ENCODE peak calls at places on chromosomes 7 and 10, in four cellular contexts. Z is IMR-90, X is astrocyte, G is fibroblast of lung. U is an unnamed sample.

GRCh38 chr10:89888647-89889046 is 187.3 kb downstream of the KIF20B start:
- DNase-seq in Z (no peak), X (no peak), G (no peak), U (peak; percentile 25)

GRCh38 chr7:91034459-91035368 is 229.5 kb upstream of the FZD1 start:
- DNase-seq in X (no peak), G (peak; percentile 77), Z (peak; percentile 63), U (peak; percentile 83)

GRCh38 chr10:102729090-102730026 is 14.4 kb upstream of the WBP1L start:
- DNase-seq in X (peak; percentile 42), G (peak; percentile 73), Z (peak; percentile 73), U (peak; percentile 83)

GRCh38 chr10:13376297-13376696 is 28.2 kb upstream of the SEPHS1 start:
- DNase-seq in X (no peak), G (no peak), Z (no peak), U (no peak)

GRCh38 chr10:116521424-116522305 is 24.1 kb upstream of the PNLIP start:
- DNase-seq in X (peak; percentile 14), Z (peak; percentile 52), G (peak; percentile 57), U (peak; percentile 57)

GRCh38 chr7:2048531-2048930 is 184.2 kb downstream of the MAD1L1 start:
- DNase-seq in Z (no peak), X (no peak), G (no peak), U (no peak)

GRCh38 chr7:151895008-151895661 is 18.2 kb upstream of the PRKAG2 start:
- DNase-seq in G (no peak), Z (no peak), X (no peak), U (no peak)

GRCh38 chr7:83072576-83073517 is 89.8 kb downstream of the PCLO start:
- DNase-seq in Z (no peak), G (peak; percentile 5), X (no peak), U (no peak)

GRCh38 chr10:11110499-11110898 is 92.8 kb downstream of the CELF2 start:
- DNase-seq in Z (no peak), G (no peak), X (no peak), U (no peak)

GRCh38 chr7:5532520-5533335 is 109.1 kb upstream of the TNRC18 start:
- DNase-seq in X (no peak), G (no peak), Z (no peak), U (peak; percentile 39)

GRCh38 chr10:123847686-123848432 is 43.7 kb downstream of the CPXM2 start:
- DNase-seq in X (no peak), G (no peak), Z (no peak), U (no peak)

GRCh38 chr7:18064242-18064838 is 36.7 kb upstream of the PRPS1L1 start:
- DNase-seq in X (no peak), G (no peak), Z (no peak), U (peak; percentile 34)

GRCh38 chr7:140674356-140674800 is 1.6 kb downstream of the ADCK2 start:
- DNase-seq in Z (no peak), X (no peak), G (no peak), U (peak; percentile 42)

GRCh38 chr10:3104251-3104918 is 37.0 kb downstream of the PFKP start:
- DNase-seq in G (no peak), X (no peak), Z (no peak), U (no peak)

GRCh38 chr10:132644544-132645530 is 107.2 kb downstream of the INPP5A start:
- DNase-seq in X (no peak), Z (no peak), G (no peak), U (peak; percentile 11)

GRCh38 chr7:25823571-25823970 is 328.4 kb upstream of the NFE2L3 start:
- DNase-seq in Z (no peak), G (no peak), X (no peak), U (no peak)

DNA sequence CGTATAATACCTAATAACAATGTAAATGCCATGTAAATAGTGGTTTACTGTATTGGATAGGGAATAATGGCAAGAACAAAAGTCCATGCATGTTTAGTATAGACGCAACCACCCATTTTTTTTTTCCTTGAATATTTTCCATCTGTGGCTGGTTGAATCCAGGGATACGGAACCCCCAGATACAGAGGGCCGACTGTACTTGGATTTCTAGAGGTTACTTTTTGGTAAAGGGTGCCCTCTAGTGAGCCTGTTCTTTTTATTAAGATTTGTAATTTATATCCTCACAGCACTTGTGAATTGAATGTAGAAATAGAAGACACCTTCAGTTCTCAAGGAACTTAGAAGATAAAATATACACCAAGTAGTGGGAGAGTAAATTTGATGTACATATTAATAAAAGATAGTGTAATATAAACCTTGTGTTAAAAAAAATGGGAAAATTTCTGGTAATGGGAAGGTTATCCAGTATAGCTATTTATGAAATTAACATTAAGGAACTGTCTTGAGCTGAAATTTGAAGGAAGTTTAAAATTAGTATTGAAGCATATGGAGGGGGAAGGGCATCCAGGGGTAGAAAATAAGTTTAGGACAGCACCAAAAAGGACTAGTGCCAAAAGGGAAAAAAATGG is 32.0 kb downstream of the EXOC6 start:
- DNase-seq in X (peak; percentile 34), Z (peak; percentile 63), G (peak; percentile 76), U (no peak)
- TF ChIP-seq CTCF in X (peak; percentile 39), Z (peak; percentile 73), G (peak; percentile 56), U (peak; percentile 58)

DNA sequence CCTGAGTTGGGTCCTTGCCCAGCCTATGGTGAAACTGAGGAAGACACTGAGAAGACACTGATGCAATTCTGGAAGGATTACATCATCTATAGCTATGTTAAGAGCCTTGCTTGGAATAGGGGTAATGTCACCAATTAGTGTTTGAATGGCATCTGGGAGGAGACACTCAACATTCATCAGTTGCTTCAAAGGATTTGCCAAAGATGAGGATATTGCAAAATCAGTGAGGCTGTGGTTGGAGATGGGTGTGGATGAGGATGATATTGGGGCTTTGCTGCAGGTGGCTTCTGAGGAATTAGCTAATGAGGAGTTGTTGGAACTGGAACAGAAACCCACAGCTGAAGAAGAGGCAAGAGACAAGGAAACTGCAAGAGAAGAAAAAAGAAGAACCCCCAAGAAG is 146.7 kb upstream of the SP4 start:
- DNase-seq in X (no peak), Z (no peak), G (no peak), U (no peak)
- H3K4me1 ChIP-seq in X (no peaks in the 10 kb centered on the region), Z (no peaks in the 10 kb centered on the region), G (no peaks in the 10 kb centered on the region), U (no peaks in the 10 kb centered on the region)

GRCh38 chr7:100212631-100213286 is 7.0 kb upstream of the PVRIG start:
- DNase-seq in Z (no peak), X (no peak), G (no peak), U (no peak)

GRCh38 chr7:100210803-100211202 is 8.9 kb upstream of the PVRIG start:
- DNase-seq in X (no peak), Z (no peak), G (no peak), U (no peak)

GRCh38 chr7:100211342-100211780 is 8.4 kb upstream of the PVRIG start:
- DNase-seq in Z (no peak), X (no peak), G (no peak), U (no peak)

GRCh38 chr7:100208911-100209408 is 10.8 kb upstream of the PVRIG start:
- DNase-seq in G (no peak), X (no peak), Z (no peak), U (no peak)

DNA sequence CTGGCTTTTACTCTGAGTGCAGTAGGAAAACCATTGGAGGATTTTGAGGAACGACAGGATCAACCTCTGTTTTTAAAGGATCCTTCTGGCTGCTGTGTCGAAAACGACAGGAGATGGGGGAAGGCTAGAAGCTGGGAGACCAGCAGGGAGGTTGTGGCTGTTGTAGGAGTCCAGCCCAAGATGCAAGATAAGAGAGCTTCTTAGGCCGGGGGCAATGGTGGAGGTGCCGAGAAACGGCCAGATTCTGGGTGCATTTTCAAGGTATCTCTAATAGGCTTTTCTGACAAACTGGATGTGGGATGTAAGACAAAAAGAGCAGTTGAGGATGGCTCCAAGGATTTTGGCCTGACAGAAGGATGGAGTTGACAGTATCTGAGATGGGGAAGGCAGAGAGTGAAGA is 10.3 kb upstream of the PVRIG start:
- DNase-seq in G (no peak), Z (no peak), X (no peak), U (no peak)
- H3K4me3 ChIP-seq in G (no peak overlapping the region), Z (no peak overlapping the region), X (no peak overlapping the region), U (no peak overlapping the region)

DNA sequence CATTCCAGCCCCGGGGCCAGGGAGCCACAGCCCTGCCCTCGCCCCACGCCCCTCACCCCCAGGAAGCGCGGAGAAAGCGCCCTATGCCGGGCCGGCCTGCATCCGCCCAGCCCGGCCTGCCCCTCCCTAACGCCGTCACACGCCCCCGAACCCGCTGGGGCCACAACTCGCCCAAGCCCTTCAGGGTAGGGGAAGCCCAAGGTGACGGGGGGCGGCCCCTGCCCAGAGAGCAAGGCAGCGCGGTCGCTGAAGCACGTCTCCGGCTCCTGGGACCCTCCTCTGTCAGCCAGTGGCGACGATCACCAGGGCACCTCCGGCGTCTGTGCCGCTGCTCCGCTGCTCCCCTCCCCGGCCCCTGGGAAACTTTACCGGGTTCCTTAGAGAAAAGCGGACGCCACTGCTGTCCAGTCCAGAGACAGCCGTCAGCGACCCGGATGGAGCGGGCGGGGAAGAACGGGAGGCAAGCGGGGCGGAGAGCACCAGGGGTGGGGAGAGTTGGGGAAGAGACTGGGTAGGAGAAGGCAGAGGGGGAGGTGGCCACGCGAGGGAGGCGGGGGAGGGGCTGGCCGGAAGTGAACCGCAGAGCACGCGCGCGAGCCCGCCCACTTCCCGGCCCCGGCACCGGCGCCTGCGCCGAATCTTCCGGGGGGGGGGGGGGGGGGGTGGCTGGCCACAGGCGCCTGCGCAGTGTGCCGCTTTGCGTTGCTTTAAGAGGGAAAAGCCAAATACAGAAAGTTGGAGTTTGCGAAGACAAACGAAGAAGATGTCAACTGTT is at the start of gene HERC4:
- DNase-seq in X (peak; percentile 84), G (peak; percentile 94), Z (peak; percentile 92), U (peak; percentile 96)
- TF ChIP-seq CTCF in X (no peak), G (no peak), Z (no peak), U (no peak)

GRCh38 chr10:80280071-80280800 is 9.2 kb downstream of the MAT1A start:
- DNase-seq in X (no peak), Z (no peak), G (no peak), U (no peak)
- H3K4me1 ChIP-seq in X (no peaks in the 10 kb centered on the region), Z (no peaks in the 10 kb centered on the region), G (no peaks in the 10 kb centered on the region), U (peaks cover 78% of the 10 kb centered on the region)

U was measured in body of pancreas.